ENCODE peak calls at places on chromosomes 7 and 10, in five cellular contexts. Q is H9, C is H1, Z is mesenchymal stem cell, G is trophoblast cell. U is an unnamed sample.

GRCh38 chr10:119248681-119249080 is 41.3 kb downstream of the GRK5 start:
- DNase-seq in Q (no peak), C (no peak), Z (no peak), G (no peak), U (no peak)

GRCh38 chr7:159040146-159040545 is 104.5 kb downstream of the VIPR2 start:
- DNase-seq in Q (no peak), C (peak), Z (no peak), G (no peak), U (no peak)

GRCh38 chr10:89369142-89370105 is 8.4 kb upstream of the IFIT1B start:
- DNase-seq in Q (no peak), C (no peak), Z (peak), G (peak), U (no peak)

GRCh38 chr10:20971901-20972300 is 74.8 kb upstream of the NEBL start:
- DNase-seq in Q (no peak), C (no peak), Z (peak), G (no peak), U (no peak)

GRCh38 chr10:121531076-121531829 is 67.0 kb downstream of the FGFR2 start:
- DNase-seq in Q (no peak), C (no peak), Z (no peak), G (no peak), U (no peak)

GRCh38 chr10:30359373-30360206 is 10.5 kb upstream of the MTPAP start:
- DNase-seq in Q (peak), C (peak), Z (peak), G (peak), U (peak)

GRCh38 chr7:16431646-16432424 is 10.5 kb upstream of the CRPPA start:
- DNase-seq in Q (no peak), C (no peak), Z (peak), G (peak), U (no peak)

GRCh38 chr7:111050885-111051416 is 40.0 kb upstream of the LRRN3 start:
- DNase-seq in Q (no peak), C (no peak), Z (peak), G (no peak), U (no peak)

GRCh38 chr7:106723398-106723797 is 62.4 kb upstream of the CCDC71L start:
- DNase-seq in Q (no peak), C (no peak), Z (no peak), G (no peak), U (no peak)

GRCh38 chr7:77329466-77330168 is 86.5 kb downstream of the GSAP start:
- DNase-seq in Q (no peak), C (no peak), Z (no peak), G (no peak), U (no peak)

GRCh38 chr10:126013489-126014281 is 117.3 kb downstream of the FANK1 start:
- DNase-seq in Q (peak), C (peak), Z (peak), G (no peak), U (no peak)

GRCh38 chr10:118621304-118621942 is 26.0 kb upstream of the PRLHR start:
- DNase-seq in Q (no peak), C (no peak), Z (no peak), G (peak), U (no peak)

GRCh38 chr10:15744217-15744865 is 24.6 kb upstream of the ITGA8 start:
- DNase-seq in Q (peak), C (peak), Z (peak), G (peak), U (peak)

GRCh38 chr10:63247771-63248170 is 114.6 kb downstream of the NRBF2 start:
- DNase-seq in Q (no peak), C (no peak), Z (no peak), G (no peak), U (no peak)

GRCh38 chr10:129766611-129767550 is 197.2 kb downstream of the EBF3 start:
- DNase-seq in Q (peak), C (peak), Z (no peak), G (no peak), U (no peak)

DNA sequence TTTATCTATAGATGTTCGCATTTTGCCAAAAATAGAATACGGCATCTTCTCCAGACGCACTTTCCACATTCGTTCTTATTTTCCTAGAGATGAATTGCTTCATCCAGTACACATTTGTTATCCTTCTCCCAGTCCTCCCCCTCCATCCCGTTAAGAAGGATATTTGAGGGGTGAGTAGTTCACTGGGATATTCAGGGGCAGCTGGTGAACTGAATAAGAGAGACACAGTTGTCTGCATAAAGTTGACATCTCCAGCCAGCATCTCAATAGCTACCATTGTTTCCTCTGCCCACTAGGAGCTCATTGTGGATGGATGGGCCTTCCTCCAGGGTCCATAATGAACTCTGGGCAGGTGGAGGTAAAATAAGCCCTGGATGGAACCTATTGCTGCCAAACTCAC is 456.8 kb upstream of the NRP1 start:
- DNase-seq in Q (no peak), C (no peak), Z (no peak), G (no peak), U (no peak)
- H3K14ac ChIP-seq in Q (no peak), C (no peak), Z (no peak), G (no peak), U (no peak)

GRCh38 chr10:107430446-107430845 is 265.9 kb upstream of the SORCS1 start:
- DNase-seq in Q (no peak), C (no peak), Z (no peak), G (no peak), U (no peak)
- H2BK12ac ChIP-seq in Q (no peak), C (no peak), Z (no peak), G (no peak), U (no peak)

GRCh38 chr7:135158141-135158655 is 10.3 kb downstream of the TMEM140 start:
- DNase-seq in Q (no peak), C (no peak), Z (no peak), G (no peak), U (no peak)

GRCh38 chr7:135158874-135159273 is 11.0 kb downstream of the TMEM140 start:
- DNase-seq in Q (no peak), C (no peak), Z (no peak), G (no peak), U (no peak)

GRCh38 chr7:135160098-135160857 is 10.2 kb downstream of the CYREN start:
- DNase-seq in Q (no peak), C (no peak), Z (peak), G (peak), U (no peak)

GRCh38 chr7:135160858-135161653 is 9.5 kb downstream of the CYREN start:
- DNase-seq in Q (no peak), C (no peak), Z (peak), G (peak), U (no peak)

GRCh38 chr7:135159359-135160087 is 11.0 kb downstream of the CYREN start:
- DNase-seq in Q (no peak), C (no peak), Z (peak), G (no peak), U (no peak)
- H3K14ac ChIP-seq in Q (no peak), C (no peak), Z (no peak), G (no peak), U (no peak)

DNA sequence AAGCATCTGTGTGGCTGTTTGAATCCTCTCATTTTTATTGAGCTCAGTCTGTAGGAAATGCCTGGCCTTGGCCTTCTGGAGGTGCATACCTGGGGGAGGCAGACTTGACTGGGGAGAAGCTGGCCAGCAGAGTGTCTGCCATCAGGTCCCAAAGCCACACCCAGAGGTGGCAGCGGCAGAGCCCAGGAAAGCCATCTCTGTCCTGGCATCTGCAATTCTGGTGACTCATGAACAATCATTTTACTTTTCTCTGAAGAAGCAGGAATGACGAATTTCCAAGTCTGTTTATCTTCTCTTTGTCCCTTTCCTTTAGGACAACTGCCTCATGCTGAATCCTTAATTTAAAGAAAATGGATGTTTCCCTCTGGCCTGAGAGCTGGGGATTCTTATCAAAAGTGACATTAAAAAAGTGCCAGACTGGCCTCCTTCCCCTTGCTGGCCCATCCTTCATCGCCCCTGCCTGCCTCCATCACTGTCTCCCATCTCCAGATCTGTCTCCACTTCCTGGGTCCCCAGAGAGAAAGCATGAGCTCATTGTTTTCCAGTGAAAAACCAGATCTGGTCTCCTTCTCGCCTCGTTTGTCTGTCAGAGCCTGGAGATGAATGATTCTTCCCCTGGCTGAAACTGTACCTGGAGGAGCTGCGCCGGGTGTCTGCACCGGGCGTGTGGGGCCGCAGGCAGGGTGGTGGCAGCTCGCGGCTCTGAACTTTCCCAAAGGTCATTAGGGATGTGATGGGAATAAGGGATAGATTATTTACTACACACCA is 124.5 kb downstream of the TMEM178B start:
- DNase-seq in Q (no peak), C (peak), Z (no peak), G (no peak), U (no peak)
- H2BK12ac ChIP-seq in Q (no peak), C (no peak), Z (no peak), G (no peak), U (no peak)

GRCh38 chr7:130825819-130826218 is 91.8 kb upstream of the KLF14 start:
- DNase-seq in Q (no peak), C (no peak), Z (no peak), G (no peak), U (no peak)
- H3K14ac ChIP-seq in Q (no peak), C (no peak), Z (no peak), G (no peak), U (no peak)

GRCh38 chr7:75840029-75840428 is 26.4 kb upstream of the CCL24 start:
- DNase-seq in Q (no peak), C (no peak), Z (no peak), G (no peak), U (no peak)

GRCh38 chr7:75836798-75837197 is 23.2 kb upstream of the CCL24 start:
- DNase-seq in Q (no peak), C (no peak), Z (no peak), G (no peak), U (no peak)

GRCh38 chr7:75830978-75831377 is 17.4 kb upstream of the CCL24 start:
- DNase-seq in Q (no peak), C (no peak), Z (no peak), G (no peak), U (no peak)

DNA sequence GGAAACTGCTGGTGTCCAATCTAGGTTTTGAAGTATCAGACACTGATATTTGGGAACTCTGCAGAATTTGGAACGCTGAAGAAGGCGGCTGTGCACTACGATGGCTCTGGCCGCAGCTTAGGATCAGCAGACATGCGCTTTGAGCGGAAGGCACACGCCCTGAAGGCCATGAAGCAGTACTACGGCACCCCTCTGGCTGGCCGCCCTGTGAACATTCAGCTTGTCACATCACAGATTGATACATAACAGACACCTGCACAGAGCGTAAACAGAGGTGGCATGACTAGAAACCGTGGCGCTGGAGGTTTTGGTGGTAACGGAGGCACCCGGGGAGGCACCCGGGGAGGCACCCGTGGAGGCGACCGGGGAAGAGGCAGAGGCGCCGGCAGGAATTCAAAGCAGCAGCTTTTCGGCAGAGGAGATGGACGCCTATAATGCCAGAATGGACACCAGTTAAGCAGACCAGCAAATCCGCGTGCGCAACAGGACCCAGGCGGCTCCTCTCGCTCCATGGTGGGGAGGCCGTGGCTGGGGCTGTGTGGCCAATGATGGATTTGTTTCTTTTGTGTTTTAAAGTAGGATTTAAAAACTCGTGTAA is 22.2 kb upstream of the CCL24 start:
- DNase-seq in Q (no peak), C (no peak), Z (no peak), G (no peak), U (no peak)
- H2BK12ac ChIP-seq in Q (no peak), C (no peak), Z (no peak), G (no peak), U (no peak)

DNA sequence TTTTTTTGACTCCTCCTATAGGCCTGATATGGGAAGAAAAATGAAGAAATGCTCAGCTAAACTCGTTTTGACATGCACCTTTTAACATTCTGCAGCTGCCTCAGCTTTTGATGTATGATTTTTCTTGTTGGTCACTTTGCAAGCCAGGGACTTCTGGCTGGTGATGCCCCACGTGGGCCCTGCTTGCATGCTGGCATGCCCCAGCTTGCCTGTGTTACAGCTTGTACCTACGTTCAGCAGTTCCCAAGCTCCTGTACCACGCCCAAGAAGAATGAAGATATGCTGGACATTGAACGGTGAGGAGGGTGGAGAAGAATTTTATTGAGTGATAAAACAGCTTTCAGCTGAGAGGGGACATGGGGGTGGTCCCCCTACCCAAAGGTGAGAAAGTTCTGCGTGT is 245.6 kb upstream of the FZD8 start:
- DNase-seq in Q (no peak), C (no peak), Z (no peak), G (no peak), U (no peak)
- H3K14ac ChIP-seq in Q (no peak), C (no peak), Z (no peak), G (no peak), U (no peak)

U was measured in neuronal stem cell.